ENCODE peak calls at places on chromosome 14, in eight cellular contexts. X is activated B cell treated with CpG ODN at 0.5 μM for 24 hours, Y is type B pancreatic cell, C is neural crest cell, E is AG04450, V is cardiac fibroblast, W is HepG2, B is tibial artery. K is an unnamed sample.
A peak's percentile ranks its signal among the peaks of the same experiment; 100 is the strongest.

GRCh38 chr14:103522028-103522581 is 525 bp downstream of the CKB start:
- DNase-seq in X (no peak), Y (peak; percentile 71), C (no peak), E (no peak), V (no peak), W (no peak), B (no peak), K (peak; percentile 60)

GRCh38 chr14:95327558-95328374 is 8.1 kb upstream of the CLMN start:
- DNase-seq in X (peak; percentile 48), Y (no peak), C (no peak), E (no peak), V (no peak), W (no peak), B (no peak), K (no peak)

GRCh38 chr14:21109377-21110260 is 8.8 kb downstream of the TMEM253 start:
- DNase-seq in X (no peak), Y (no peak), C (no peak), E (no peak), V (no peak), W (peak; percentile 79), B (no peak), K (no peak)

GRCh38 chr14:86796221-86797074 is 1196.5 kb downstream of the GALC start:
- DNase-seq in X (no peak), Y (no peak), C (no peak), E (no peak), V (peak; percentile 37), W (peak; percentile 69), B (no peak), K (no peak)

GRCh38 chr14:54772451-54772881 is 130.2 kb downstream of the GCH1 start:
- DNase-seq in X (no peak), Y (no peak), C (no peak), E (no peak), V (peak; percentile 57), W (no peak), B (no peak), K (no peak)

GRCh38 chr14:105268736-105269354 is 20.5 kb downstream of the BTBD6 start:
- DNase-seq in X (no peak), Y (no peak), C (no peak), E (no peak), V (no peak), W (no peak), B (no peak), K (no peak)

GRCh38 chr14:104306450-104307040 is 168.2 kb downstream of the KIF26A start:
- DNase-seq in X (no peak), Y (no peak), C (no peak), E (no peak), V (no peak), W (no peak), B (no peak), K (no peak)

GRCh38 chr14:95056476-95056875 is 100.9 kb downstream of the DICER1 start:
- DNase-seq in X (no peak), Y (no peak), C (no peak), E (no peak), V (no peak), W (no peak), B (no peak), K (no peak)

GRCh38 chr14:95915326-95915725 is 38.7 kb downstream of the TUNAR start:
- DNase-seq in X (no peak), Y (no peak), C (no peak), E (no peak), V (no peak), W (no peak), B (no peak), K (peak; percentile 47)

DNA sequence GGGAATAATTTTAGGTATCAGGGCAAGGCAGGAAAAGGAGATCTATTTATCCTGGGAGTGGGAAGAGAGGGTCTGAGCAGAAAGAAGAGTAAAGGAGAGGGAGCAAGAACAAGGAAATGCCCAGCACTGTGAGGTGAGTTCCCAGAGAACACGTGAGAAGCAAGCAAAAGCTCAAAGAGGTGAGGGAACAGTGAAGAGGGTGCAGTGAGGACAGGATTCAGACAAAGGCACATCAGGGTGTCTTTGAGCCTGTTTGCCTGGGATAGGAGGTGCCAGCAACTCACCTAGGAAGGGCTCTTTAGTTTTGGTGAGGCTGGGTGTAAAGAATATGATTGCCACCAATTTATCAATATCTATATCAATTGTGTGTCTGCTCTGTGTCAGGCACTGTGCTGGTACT is 88.9 kb upstream of the NRXN3 start:
- DNase-seq in X (no peak), Y (no peak), C (no peak), E (no peak), V (no peak), W (no peak), B (no peak), K (no peak)
- TF ChIP-seq CTCF in X (no peak), Y (no peak), C (no peak), E (no peak), V (no peak), W (no peak), B (no peak), K (no peak)

DNA sequence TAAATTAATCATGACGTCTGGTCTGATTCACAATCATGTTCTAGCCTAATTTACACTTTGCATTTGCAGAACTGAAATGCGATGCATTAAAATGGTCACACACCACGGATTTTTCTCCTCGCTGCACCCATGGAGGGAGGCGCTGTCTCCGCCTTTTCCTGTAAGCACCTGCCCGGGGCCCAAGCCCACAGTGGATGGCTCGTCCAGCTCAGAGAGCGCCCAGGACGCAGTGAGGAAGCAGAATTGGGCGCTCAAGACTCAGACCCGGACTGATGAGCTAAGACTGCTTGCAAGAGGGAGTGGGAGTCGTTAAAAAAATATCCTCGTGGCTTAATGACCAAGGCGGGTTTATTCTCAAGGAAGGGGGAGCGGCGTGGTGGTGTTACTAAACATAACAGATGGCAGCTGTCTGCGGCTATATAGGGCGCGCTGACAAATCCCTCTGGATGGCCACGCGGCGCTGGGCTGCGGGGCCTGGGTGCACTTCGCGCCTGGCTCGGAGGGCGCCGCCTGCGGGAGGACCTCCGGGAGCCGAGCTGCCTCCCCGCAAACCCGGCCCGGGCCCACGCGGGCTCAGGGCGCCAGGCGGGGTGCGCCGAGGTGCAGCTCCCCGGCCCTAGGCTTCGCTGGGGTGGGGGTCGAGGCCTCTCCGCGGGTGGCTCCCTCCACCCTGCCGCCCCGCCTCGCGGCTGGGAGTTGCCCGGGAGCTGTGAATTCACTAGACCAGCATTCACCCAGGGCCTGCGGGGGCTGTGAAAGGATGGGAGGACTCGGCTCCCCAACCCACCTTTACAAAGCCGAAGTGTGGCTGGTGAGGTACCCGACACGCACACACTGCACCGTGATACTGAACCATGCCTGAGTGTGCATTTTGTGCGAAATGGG is 78.7 kb downstream of the PPM1A start:
- DNase-seq in X (peak; percentile 58), Y (no peak), C (no peak), E (no peak), V (peak; percentile 16), W (no peak), B (no peak), K (peak; percentile 41)
- TF ChIP-seq CTCF in X (no peak), Y (no peak), C (no peak), E (no peak), V (no peak), W (no peak), B (no peak), K (no peak)

DNA sequence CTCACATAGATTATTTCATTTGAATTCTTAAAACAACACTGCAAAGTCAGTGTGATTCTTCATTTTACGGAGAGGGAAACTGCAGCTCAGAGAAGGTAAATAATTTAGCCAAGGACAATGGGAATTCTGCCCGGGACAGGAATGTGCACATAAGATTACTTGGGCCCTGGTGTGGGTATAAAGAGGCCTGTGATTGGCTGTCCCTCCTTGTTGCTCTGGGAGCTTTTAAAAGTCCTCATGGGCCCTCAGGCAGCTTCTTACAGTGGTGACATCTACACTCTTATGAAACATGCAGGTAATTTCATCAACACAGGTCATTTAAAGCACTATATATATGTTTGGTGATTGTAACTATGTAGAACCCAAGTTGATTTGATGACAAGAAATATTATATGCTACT is 100.3 kb downstream of the ESR2 start:
- DNase-seq in X (no peak), Y (no peak), C (no peak), E (no peak), V (no peak), W (peak; percentile 5), B (no peak), K (no peak)
- TF ChIP-seq CTCF in X (no peak), Y (no peak), C (no peak), E (no peak), V (no peak), W (no peak), B (no peak), K (no peak)

DNA sequence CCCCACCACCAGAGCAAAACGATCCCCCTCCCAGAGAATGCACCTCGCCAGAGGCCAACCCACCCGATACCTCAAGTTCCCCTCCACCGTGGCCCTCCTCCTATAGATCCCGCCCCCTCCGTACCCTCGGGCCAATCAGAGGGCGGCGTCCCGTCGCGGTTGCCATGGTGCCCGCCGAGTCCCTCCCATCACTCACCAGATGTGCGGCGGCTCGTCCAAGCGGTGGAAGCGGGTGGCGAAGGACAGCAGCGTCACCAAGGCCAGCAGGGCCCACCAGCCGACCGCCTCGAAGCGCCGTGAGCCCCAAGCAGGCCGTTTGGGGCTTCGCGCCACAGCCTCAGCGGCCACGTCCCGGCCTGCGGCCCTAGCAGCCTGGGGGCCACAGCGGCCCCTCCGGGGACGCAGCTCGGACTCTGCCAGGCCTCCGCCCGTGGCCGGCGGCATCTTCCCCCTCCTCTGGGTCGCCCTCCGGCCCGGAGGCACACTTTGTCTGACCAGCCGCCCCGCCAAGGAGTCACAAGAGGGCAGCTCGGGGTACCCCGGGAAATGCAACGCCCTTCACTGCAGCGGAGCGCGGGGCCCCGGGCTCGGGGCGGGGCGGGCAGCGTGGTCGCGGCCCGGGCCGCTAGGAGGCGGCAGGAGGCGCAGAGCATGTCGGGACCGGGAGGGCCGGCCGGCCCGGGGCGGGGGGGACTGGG is at the start of gene POMT2:
- DNase-seq in X (peak; percentile 93), Y (peak; percentile 95), C (peak; percentile 96), E (peak; percentile 63), V (peak; percentile 89), W (peak; percentile 88), B (peak; percentile 94), K (peak; percentile 97)
- TF ChIP-seq CTCF in X (no peak), Y (peak; percentile 77), C (peak; percentile 67), E (peak; percentile 34), V (no peak), W (peak; percentile 32), B (peak; percentile 60), K (peak; percentile 15)

GRCh38 chr14:45150386-45150890 is 14.7 kb downstream of the FANCM start:
- DNase-seq in X (no peak), Y (no peak), C (no peak), E (no peak), V (no peak), W (no peak), B (no peak), K (no peak)

GRCh38 chr14:45156067-45156466 is 20.3 kb downstream of the FANCM start:
- DNase-seq in X (no peak), Y (no peak), C (no peak), E (no peak), V (peak; percentile 20), W (no peak), B (no peak), K (no peak)
- TF ChIP-seq CTCF in X (no peak), Y (no peak), C (no peak), E (no peak), V (no peak), W (no peak), B (no peak), K (no peak)

GRCh38 chr14:66503532-66503931 is 4.4 kb upstream of the GPHN start:
- DNase-seq in X (no peak), Y (no peak), C (no peak), E (no peak), V (peak; percentile 78), W (no peak), B (no peak), K (no peak)
- TF ChIP-seq CTCF in X (no peak), Y (no peak), C (no peak), E (no peak), V (no peak), W (no peak), B (no peak), K (no peak)